ENCODE peak calls at places on chromosomes 11 and 22, in nine cellular contexts. One of them, this sample, is unnamed.

GRCh38 chr11:64877390-64878222 is 815 bp downstream of the EHD1 start:
- DNase-seq in bronchial epithelial cell: no peak
- DNase-seq in stimulated activated CD8-positive, alpha-beta memory T cell treated with anti-CD3 and anti-CD28 coated beads, Interleukin-7, amount 100 ng/mL, for 48 hours: no peak
- DNase-seq in HFF-Myc: no peak
- DNase-seq in stimulated activated naive CD4-positive, alpha-beta T cell: peak; percentile 51
- DNase-seq in chondrocyte: peak; percentile 90
- DNase-seq in AG08395: no peak
- DNase-seq in A549: no peak
- DNase-seq in MM.1S: no peak
- DNase-seq in this sample: no peak

GRCh38 chr11:130480166-130480565 is 31.7 kb downstream of the ADAMTS15 start:
- DNase-seq in bronchial epithelial cell: no peak
- DNase-seq in stimulated activated CD8-positive, alpha-beta memory T cell treated with anti-CD3 and anti-CD28 coated beads, Interleukin-7, amount 100 ng/mL, for 48 hours: no peak
- DNase-seq in HFF-Myc: no peak
- DNase-seq in stimulated activated naive CD4-positive, alpha-beta T cell: no peak
- DNase-seq in chondrocyte: no peak
- DNase-seq in AG08395: no peak
- DNase-seq in A549: no peak
- DNase-seq in MM.1S: no peak
- DNase-seq in this sample: no peak

GRCh38 chr11:80593981-80594380 is 1153.2 kb upstream of the TENM4 start:
- DNase-seq in bronchial epithelial cell: peak; percentile 89
- DNase-seq in stimulated activated CD8-positive, alpha-beta memory T cell treated with anti-CD3 and anti-CD28 coated beads, Interleukin-7, amount 100 ng/mL, for 48 hours: no peak
- DNase-seq in HFF-Myc: no peak
- DNase-seq in stimulated activated naive CD4-positive, alpha-beta T cell: no peak
- DNase-seq in chondrocyte: no peak
- DNase-seq in AG08395: no peak
- DNase-seq in A549: peak; percentile 7
- DNase-seq in MM.1S: no peak
- DNase-seq in this sample: peak; percentile 58

GRCh38 chr11:104625246-104625645 is 273.0 kb downstream of the CASP12 start:
- DNase-seq in bronchial epithelial cell: peak; percentile 34
- DNase-seq in stimulated activated CD8-positive, alpha-beta memory T cell treated with anti-CD3 and anti-CD28 coated beads, Interleukin-7, amount 100 ng/mL, for 48 hours: no peak
- DNase-seq in HFF-Myc: no peak
- DNase-seq in stimulated activated naive CD4-positive, alpha-beta T cell: no peak
- DNase-seq in chondrocyte: no peak
- DNase-seq in AG08395: peak; percentile 20
- DNase-seq in A549: no peak
- DNase-seq in MM.1S: no peak
- DNase-seq in this sample: no peak

GRCh38 chr11:35662061-35662648 is 420 bp upstream of the TRIM44 start:
- DNase-seq in bronchial epithelial cell: peak; percentile 30
- DNase-seq in stimulated activated CD8-positive, alpha-beta memory T cell treated with anti-CD3 and anti-CD28 coated beads, Interleukin-7, amount 100 ng/mL, for 48 hours: no peak
- DNase-seq in HFF-Myc: no peak
- DNase-seq in stimulated activated naive CD4-positive, alpha-beta T cell: peak; percentile 18
- DNase-seq in chondrocyte: no peak
- DNase-seq in AG08395: peak; percentile 5
- DNase-seq in A549: no peak
- DNase-seq in MM.1S: peak; percentile 62
- DNase-seq in this sample: no peak

GRCh38 chr11:110000045-110000502 is 93.1 kb upstream of the ZC3H12C start:
- DNase-seq in bronchial epithelial cell: peak; percentile 85
- DNase-seq in stimulated activated CD8-positive, alpha-beta memory T cell treated with anti-CD3 and anti-CD28 coated beads, Interleukin-7, amount 100 ng/mL, for 48 hours: no peak
- DNase-seq in HFF-Myc: peak; percentile 25
- DNase-seq in stimulated activated naive CD4-positive, alpha-beta T cell: no peak
- DNase-seq in chondrocyte: no peak
- DNase-seq in AG08395: peak; percentile 89
- DNase-seq in A549: peak; percentile 65
- DNase-seq in MM.1S: no peak
- DNase-seq in this sample: peak; percentile 73

GRCh38 chr11:35145249-35145648 is 6.3 kb downstream of the CD44 start:
- DNase-seq in bronchial epithelial cell: no peak
- DNase-seq in stimulated activated CD8-positive, alpha-beta memory T cell treated with anti-CD3 and anti-CD28 coated beads, Interleukin-7, amount 100 ng/mL, for 48 hours: no peak
- DNase-seq in HFF-Myc: no peak
- DNase-seq in stimulated activated naive CD4-positive, alpha-beta T cell: no peak
- DNase-seq in chondrocyte: no peak
- DNase-seq in AG08395: peak; percentile 79
- DNase-seq in A549: no peak
- DNase-seq in MM.1S: peak; percentile 81
- DNase-seq in this sample: no peak

GRCh38 chr11:69319255-69320106 is 25.5 kb downstream of the MYEOV start:
- DNase-seq in bronchial epithelial cell: no peak
- DNase-seq in stimulated activated CD8-positive, alpha-beta memory T cell treated with anti-CD3 and anti-CD28 coated beads, Interleukin-7, amount 100 ng/mL, for 48 hours: no peak
- DNase-seq in HFF-Myc: no peak
- DNase-seq in stimulated activated naive CD4-positive, alpha-beta T cell: no peak
- DNase-seq in chondrocyte: peak; percentile 41
- DNase-seq in AG08395: no peak
- DNase-seq in A549: no peak
- DNase-seq in MM.1S: no peak
- DNase-seq in this sample: no peak

GRCh38 chr11:728901-729491 is 18.3 kb upstream of the TALDO1 start:
- DNase-seq in bronchial epithelial cell: no peak
- DNase-seq in stimulated activated CD8-positive, alpha-beta memory T cell treated with anti-CD3 and anti-CD28 coated beads, Interleukin-7, amount 100 ng/mL, for 48 hours: no peak
- DNase-seq in HFF-Myc: no peak
- DNase-seq in stimulated activated naive CD4-positive, alpha-beta T cell: no peak
- DNase-seq in chondrocyte: no peak
- DNase-seq in AG08395: no peak
- DNase-seq in A549: no peak
- DNase-seq in MM.1S: no peak
- DNase-seq in this sample: no peak

GRCh38 chr11:123330471-123330870 is 99.6 kb upstream of the GRAMD1B start:
- DNase-seq in bronchial epithelial cell: no peak
- DNase-seq in stimulated activated CD8-positive, alpha-beta memory T cell treated with anti-CD3 and anti-CD28 coated beads, Interleukin-7, amount 100 ng/mL, for 48 hours: no peak
- DNase-seq in HFF-Myc: no peak
- DNase-seq in stimulated activated naive CD4-positive, alpha-beta T cell: no peak
- DNase-seq in chondrocyte: no peak
- DNase-seq in AG08395: no peak
- DNase-seq in A549: no peak
- DNase-seq in MM.1S: no peak
- DNase-seq in this sample: no peak

GRCh38 chr11:72405009-72405408 is 29.3 kb downstream of the CLPB start:
- DNase-seq in bronchial epithelial cell: no peak
- DNase-seq in stimulated activated CD8-positive, alpha-beta memory T cell treated with anti-CD3 and anti-CD28 coated beads, Interleukin-7, amount 100 ng/mL, for 48 hours: no peak
- DNase-seq in HFF-Myc: no peak
- DNase-seq in stimulated activated naive CD4-positive, alpha-beta T cell: no peak
- DNase-seq in chondrocyte: no peak
- DNase-seq in AG08395: no peak
- DNase-seq in A549: no peak
- DNase-seq in MM.1S: no peak
- DNase-seq in this sample: no peak

GRCh38 chr11:3886985-3887384 is 31.5 kb downstream of the STIM1 start:
- DNase-seq in bronchial epithelial cell: no peak
- DNase-seq in stimulated activated CD8-positive, alpha-beta memory T cell treated with anti-CD3 and anti-CD28 coated beads, Interleukin-7, amount 100 ng/mL, for 48 hours: no peak
- DNase-seq in HFF-Myc: no peak
- DNase-seq in stimulated activated naive CD4-positive, alpha-beta T cell: no peak
- DNase-seq in chondrocyte: no peak
- DNase-seq in AG08395: no peak
- DNase-seq in A549: no peak
- DNase-seq in MM.1S: no peak
- DNase-seq in this sample: no peak

GRCh38 chr11:20739004-20739612 is 69.7 kb downstream of the NELL1 start:
- DNase-seq in bronchial epithelial cell: no peak
- DNase-seq in stimulated activated CD8-positive, alpha-beta memory T cell treated with anti-CD3 and anti-CD28 coated beads, Interleukin-7, amount 100 ng/mL, for 48 hours: no peak
- DNase-seq in HFF-Myc: no peak
- DNase-seq in stimulated activated naive CD4-positive, alpha-beta T cell: no peak
- DNase-seq in chondrocyte: no peak
- DNase-seq in AG08395: no peak
- DNase-seq in A549: no peak
- DNase-seq in MM.1S: no peak
- DNase-seq in this sample: no peak

GRCh38 chr22:50688448-50688847 is 15.8 kb downstream of the SHANK3 start:
- DNase-seq in bronchial epithelial cell: no peak
- DNase-seq in stimulated activated CD8-positive, alpha-beta memory T cell treated with anti-CD3 and anti-CD28 coated beads, Interleukin-7, amount 100 ng/mL, for 48 hours: no peak
- DNase-seq in HFF-Myc: no peak
- DNase-seq in stimulated activated naive CD4-positive, alpha-beta T cell: no peak
- DNase-seq in chondrocyte: peak; percentile 57
- DNase-seq in AG08395: no peak
- DNase-seq in A549: no peak
- DNase-seq in MM.1S: no peak
- DNase-seq in this sample: no peak

GRCh38 chr11:105741488-105742020 is 131.7 kb downstream of the GRIA4 start:
- DNase-seq in bronchial epithelial cell: no peak
- DNase-seq in stimulated activated CD8-positive, alpha-beta memory T cell treated with anti-CD3 and anti-CD28 coated beads, Interleukin-7, amount 100 ng/mL, for 48 hours: no peak
- DNase-seq in HFF-Myc: no peak
- DNase-seq in stimulated activated naive CD4-positive, alpha-beta T cell: no peak
- DNase-seq in chondrocyte: no peak
- DNase-seq in AG08395: no peak
- DNase-seq in A549: no peak
- DNase-seq in MM.1S: no peak
- DNase-seq in this sample: no peak

GRCh38 chr11:130442728-130443127 is 5.7 kb upstream of the ADAMTS15 start:
- DNase-seq in bronchial epithelial cell: no peak
- DNase-seq in stimulated activated CD8-positive, alpha-beta memory T cell treated with anti-CD3 and anti-CD28 coated beads, Interleukin-7, amount 100 ng/mL, for 48 hours: no peak
- DNase-seq in HFF-Myc: no peak
- DNase-seq in stimulated activated naive CD4-positive, alpha-beta T cell: no peak
- DNase-seq in chondrocyte: no peak
- DNase-seq in AG08395: peak; percentile 57
- DNase-seq in A549: no peak
- DNase-seq in MM.1S: no peak
- DNase-seq in this sample: no peak